ENCODE peak calls at places on chromosomes 11 and 22, in nine cellular contexts. One of them, this sample, is unnamed.
A peak's percentile ranks its signal among the peaks of the same experiment; 100 is the strongest.

GRCh38 chr11:88051386-88051785 is 123.9 kb downstream of the RAB38 start:
- DNase-seq in HCT116: no peak
- DNase-seq in esophagus squamous epithelium: no peak
- DNase-seq in ovary: no peak
- DNase-seq in A549: peak; percentile 17
- DNase-seq in psoas muscle: no peak
- DNase-seq in OCI-LY7: no peak
- DNase-seq in H9: no peak
- DNase-seq in aorta: no peak
- DNase-seq in this sample: peak; percentile 16

GRCh38 chr11:118057424-118058145 is 19.3 kb upstream of the TMPRSS4 start:
- DNase-seq in aorta: peak; percentile 59
- DNase-seq in esophagus squamous epithelium: no peak
- DNase-seq in H9: no peak
- DNase-seq in ovary: no peak
- DNase-seq in psoas muscle: no peak
- DNase-seq in A549: no peak
- DNase-seq in HCT116: no peak
- DNase-seq in OCI-LY7: no peak
- DNase-seq in this sample: no peak

GRCh38 chr22:47143249-47143938 is 380.9 kb downstream of the TBC1D22A start:
- DNase-seq in psoas muscle: no peak
- DNase-seq in esophagus squamous epithelium: no peak
- DNase-seq in A549: no peak
- DNase-seq in aorta: no peak
- DNase-seq in H9: no peak
- DNase-seq in HCT116: no peak
- DNase-seq in ovary: no peak
- DNase-seq in OCI-LY7: no peak
- DNase-seq in this sample: no peak

GRCh38 chr11:116580828-116581227 is 192.0 kb downstream of the BUD13 start:
- DNase-seq in HCT116: no peak
- DNase-seq in A549: no peak
- DNase-seq in aorta: no peak
- DNase-seq in ovary: no peak
- DNase-seq in OCI-LY7: no peak
- DNase-seq in psoas muscle: no peak
- DNase-seq in H9: peak; percentile 95
- DNase-seq in esophagus squamous epithelium: no peak
- DNase-seq in this sample: no peak

GRCh38 chr11:35751664-35752061 is 89.1 kb downstream of the TRIM44 start:
- DNase-seq in ovary: no peak
- DNase-seq in OCI-LY7: no peak
- DNase-seq in A549: no peak
- DNase-seq in HCT116: no peak
- DNase-seq in aorta: no peak
- DNase-seq in esophagus squamous epithelium: no peak
- DNase-seq in H9: no peak
- DNase-seq in psoas muscle: no peak
- DNase-seq in this sample: no peak

GRCh38 chr22:33811686-33812085 is 108.6 kb downstream of the LARGE1 start:
- DNase-seq in A549: no peak
- DNase-seq in H9: no peak
- DNase-seq in aorta: no peak
- DNase-seq in ovary: peak; percentile 40
- DNase-seq in psoas muscle: peak; percentile 57
- DNase-seq in HCT116: no peak
- DNase-seq in OCI-LY7: no peak
- DNase-seq in esophagus squamous epithelium: no peak
- DNase-seq in this sample: no peak

GRCh38 chr11:47359586-47359985 is 7.1 kb upstream of the MYBPC3 start:
- DNase-seq in A549: no peak
- DNase-seq in ovary: peak; percentile 30
- DNase-seq in psoas muscle: no peak
- DNase-seq in esophagus squamous epithelium: no peak
- DNase-seq in H9: no peak
- DNase-seq in OCI-LY7: no peak
- DNase-seq in aorta: no peak
- DNase-seq in HCT116: no peak
- DNase-seq in this sample: no peak

GRCh38 chr22:40383905-40384304 is 13.5 kb downstream of the SGSM3 start:
- DNase-seq in H9: no peak
- DNase-seq in aorta: no peak
- DNase-seq in esophagus squamous epithelium: no peak
- DNase-seq in ovary: no peak
- DNase-seq in psoas muscle: no peak
- DNase-seq in OCI-LY7: no peak
- DNase-seq in HCT116: no peak
- DNase-seq in A549: no peak
- DNase-seq in this sample: no peak

GRCh38 chr11:533586-534196 is 1.7 kb downstream of the HRAS start:
- DNase-seq in psoas muscle: no peak
- DNase-seq in A549: no peak
- DNase-seq in HCT116: no peak
- DNase-seq in ovary: no peak
- DNase-seq in aorta: peak; percentile 70
- DNase-seq in esophagus squamous epithelium: no peak
- DNase-seq in OCI-LY7: no peak
- DNase-seq in H9: no peak
- DNase-seq in this sample: no peak

GRCh38 chr11:111299111-111300026 is 1.0 kb downstream of the POU2AF3 start:
- DNase-seq in esophagus squamous epithelium: no peak
- DNase-seq in A549: peak; percentile 60
- DNase-seq in aorta: peak; percentile 93
- DNase-seq in H9: peak; percentile 66
- DNase-seq in OCI-LY7: no peak
- DNase-seq in psoas muscle: peak; percentile 73
- DNase-seq in ovary: peak; percentile 88
- DNase-seq in HCT116: no peak
- DNase-seq in this sample: no peak

GRCh38 chr22:38461057-38461413 is 6.0 kb upstream of the KCNJ4 start:
- DNase-seq in H9: no peak
- DNase-seq in OCI-LY7: no peak
- DNase-seq in A549: no peak
- DNase-seq in ovary: no peak
- DNase-seq in aorta: no peak
- DNase-seq in HCT116: no peak
- DNase-seq in esophagus squamous epithelium: no peak
- DNase-seq in psoas muscle: no peak
- DNase-seq in this sample: no peak

GRCh38 chr22:38461414-38462081 is 6.3 kb upstream of the KDELR3 start:
- DNase-seq in A549: peak; percentile 81
- DNase-seq in HCT116: peak; percentile 82
- DNase-seq in OCI-LY7: peak; percentile 80
- DNase-seq in aorta: peak; percentile 96
- DNase-seq in H9: peak; percentile 96
- DNase-seq in esophagus squamous epithelium: no peak
- DNase-seq in psoas muscle: peak; percentile 83
- DNase-seq in ovary: peak; percentile 84
- DNase-seq in this sample: peak; percentile 31

GRCh38 chr22:38464992-38465672 is 2.8 kb upstream of the KDELR3 start:
- DNase-seq in psoas muscle: no peak
- DNase-seq in H9: no peak
- DNase-seq in OCI-LY7: no peak
- DNase-seq in esophagus squamous epithelium: no peak
- DNase-seq in aorta: no peak
- DNase-seq in HCT116: no peak
- DNase-seq in ovary: no peak
- DNase-seq in A549: no peak
- DNase-seq in this sample: no peak

GRCh38 chr22:38465673-38466490 is 2.0 kb upstream of the KDELR3 start:
- DNase-seq in HCT116: no peak
- DNase-seq in esophagus squamous epithelium: no peak
- DNase-seq in A549: no peak
- DNase-seq in H9: no peak
- DNase-seq in psoas muscle: no peak
- DNase-seq in OCI-LY7: peak; percentile 48
- DNase-seq in aorta: peak; percentile 72
- DNase-seq in ovary: peak; percentile 21
- DNase-seq in this sample: no peak

GRCh38 chr22:38462960-38463784 is 4.7 kb upstream of the KDELR3 start:
- DNase-seq in psoas muscle: peak; percentile 34
- DNase-seq in HCT116: no peak
- DNase-seq in OCI-LY7: peak; percentile 62
- DNase-seq in aorta: peak; percentile 72
- DNase-seq in esophagus squamous epithelium: no peak
- DNase-seq in A549: no peak
- DNase-seq in H9: peak; percentile 78
- DNase-seq in ovary: no peak
- DNase-seq in this sample: no peak
- H3K27ac ChIP-seq in psoas muscle: no peak overlapping the region
- H3K27ac ChIP-seq in HCT116: no peak overlapping the region
- H3K27ac ChIP-seq in OCI-LY7: no peak overlapping the region
- H3K27ac ChIP-seq in aorta: no peak overlapping the region
- H3K27ac ChIP-seq in esophagus squamous epithelium: no peak overlapping the region
- H3K27ac ChIP-seq in A549: no peak overlapping the region
- H3K27ac ChIP-seq in H9: no peak overlapping the region
- H3K27ac ChIP-seq in ovary: no peak overlapping the region
- H3K27ac ChIP-seq in this sample: no peak overlapping the region

DNA sequence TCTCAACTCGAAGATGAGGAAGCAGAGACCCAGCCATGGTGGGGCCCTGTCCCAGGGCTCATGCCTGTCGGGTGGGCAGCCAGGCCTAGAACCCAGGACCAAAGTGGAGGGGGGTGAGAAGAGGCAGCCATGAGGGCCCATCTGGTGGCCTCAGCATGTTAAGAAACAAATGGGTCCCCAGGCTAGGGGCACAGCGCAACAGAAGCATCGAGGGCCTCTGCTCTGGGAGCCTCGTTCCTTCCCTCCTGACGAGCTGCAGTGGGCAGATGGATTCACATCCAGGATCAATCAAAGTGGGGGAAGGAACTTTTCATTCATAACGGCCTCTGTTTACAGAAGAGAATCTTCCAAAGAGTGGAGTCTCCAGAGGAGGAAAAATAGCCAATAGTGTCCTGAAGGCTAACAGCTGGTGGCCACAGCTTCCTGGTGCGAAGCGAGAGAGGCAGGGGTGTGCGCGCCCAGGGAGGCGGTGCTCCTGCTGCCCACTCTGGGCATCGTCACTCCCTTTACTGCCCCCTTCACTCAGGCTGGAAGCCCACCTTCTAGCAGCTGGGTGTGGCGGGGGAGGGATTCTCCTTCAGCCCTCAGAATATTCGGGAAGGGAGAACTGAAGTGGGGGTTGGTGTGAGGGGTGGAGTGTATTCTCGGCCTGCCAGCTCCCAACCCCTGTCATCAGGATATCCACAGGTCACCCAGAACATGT is 4.3 kb downstream of the CBX7 start:
- DNase-seq in aorta: peak; percentile 67
- DNase-seq in esophagus squamous epithelium: no peak
- DNase-seq in psoas muscle: peak; percentile 8
- DNase-seq in A549: no peak
- DNase-seq in OCI-LY7: no peak
- DNase-seq in ovary: peak; percentile 66
- DNase-seq in H9: no peak
- DNase-seq in HCT116: no peak
- DNase-seq in this sample: no peak
- H3K27ac ChIP-seq in aorta: peak overlapping the region; percentile 65
- H3K27ac ChIP-seq in esophagus squamous epithelium: peak overlapping the region; percentile 91
- H3K27ac ChIP-seq in psoas muscle: peak overlapping the region; percentile 94
- H3K27ac ChIP-seq in A549: no peak overlapping the region
- H3K27ac ChIP-seq in OCI-LY7: peak overlapping the region; percentile 20
- H3K27ac ChIP-seq in ovary: peak overlapping the region; percentile 97
- H3K27ac ChIP-seq in H9: no peak overlapping the region
- H3K27ac ChIP-seq in HCT116: no peak overlapping the region
- H3K27ac ChIP-seq in this sample: no peak overlapping the region

DNA sequence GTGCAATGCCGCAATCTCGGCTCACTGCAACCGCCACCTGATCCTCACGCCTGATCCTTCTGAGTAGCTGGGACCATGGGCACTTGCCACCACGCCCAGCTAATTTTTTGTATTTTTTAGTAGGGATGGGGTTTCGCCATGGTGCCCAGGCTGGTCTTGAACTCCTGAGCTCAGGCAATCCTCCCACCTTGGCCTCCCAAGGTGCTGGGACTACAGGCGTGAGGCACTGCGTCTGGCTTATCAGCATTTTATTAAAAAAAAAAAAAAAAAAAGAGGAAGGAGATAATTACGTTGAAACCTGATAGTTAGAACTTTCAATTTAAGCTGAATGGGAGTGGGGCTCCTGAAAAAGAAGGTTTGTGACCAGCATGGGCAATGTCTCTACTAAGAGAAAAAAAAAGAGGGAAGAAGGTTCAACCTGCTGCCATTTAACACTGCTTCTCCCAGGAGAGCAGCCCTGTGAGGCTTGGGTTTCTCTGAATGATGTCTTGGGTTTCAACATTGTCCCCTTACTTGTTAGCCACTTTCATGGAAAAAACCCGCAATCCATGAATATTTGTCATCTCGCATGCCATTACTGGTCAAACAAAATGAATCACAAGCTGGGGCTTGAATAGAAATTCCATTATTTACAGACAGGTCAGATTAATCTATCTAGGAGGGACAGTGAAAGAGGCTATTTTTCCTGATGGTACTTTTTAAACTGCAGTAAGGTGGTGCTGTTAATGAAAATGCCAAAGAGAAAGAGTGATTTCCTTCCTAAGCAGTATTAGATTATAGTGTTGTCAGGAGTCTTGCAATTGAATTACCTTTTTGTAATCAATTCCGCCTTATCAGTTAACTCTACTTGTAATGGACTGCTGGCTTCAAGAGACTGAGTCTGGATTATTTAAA is 72.5 kb downstream of the PACS1 start:
- DNase-seq in HCT116: peak; percentile 35
- DNase-seq in esophagus squamous epithelium: no peak
- DNase-seq in OCI-LY7: no peak
- DNase-seq in ovary: no peak
- DNase-seq in H9: no peak
- DNase-seq in aorta: no peak
- DNase-seq in psoas muscle: no peak
- DNase-seq in A549: peak; percentile 77
- DNase-seq in this sample: no peak
- H3K27ac ChIP-seq in HCT116: peak overlapping the region; percentile 63
- H3K27ac ChIP-seq in esophagus squamous epithelium: no peak overlapping the region
- H3K27ac ChIP-seq in OCI-LY7: no peak overlapping the region
- H3K27ac ChIP-seq in ovary: no peak overlapping the region
- H3K27ac ChIP-seq in H9: no peak overlapping the region
- H3K27ac ChIP-seq in aorta: no peak overlapping the region
- H3K27ac ChIP-seq in psoas muscle: no peak overlapping the region
- H3K27ac ChIP-seq in A549: peak overlapping the region; percentile 93
- H3K27ac ChIP-seq in this sample: peak overlapping the region; percentile 40

DNA sequence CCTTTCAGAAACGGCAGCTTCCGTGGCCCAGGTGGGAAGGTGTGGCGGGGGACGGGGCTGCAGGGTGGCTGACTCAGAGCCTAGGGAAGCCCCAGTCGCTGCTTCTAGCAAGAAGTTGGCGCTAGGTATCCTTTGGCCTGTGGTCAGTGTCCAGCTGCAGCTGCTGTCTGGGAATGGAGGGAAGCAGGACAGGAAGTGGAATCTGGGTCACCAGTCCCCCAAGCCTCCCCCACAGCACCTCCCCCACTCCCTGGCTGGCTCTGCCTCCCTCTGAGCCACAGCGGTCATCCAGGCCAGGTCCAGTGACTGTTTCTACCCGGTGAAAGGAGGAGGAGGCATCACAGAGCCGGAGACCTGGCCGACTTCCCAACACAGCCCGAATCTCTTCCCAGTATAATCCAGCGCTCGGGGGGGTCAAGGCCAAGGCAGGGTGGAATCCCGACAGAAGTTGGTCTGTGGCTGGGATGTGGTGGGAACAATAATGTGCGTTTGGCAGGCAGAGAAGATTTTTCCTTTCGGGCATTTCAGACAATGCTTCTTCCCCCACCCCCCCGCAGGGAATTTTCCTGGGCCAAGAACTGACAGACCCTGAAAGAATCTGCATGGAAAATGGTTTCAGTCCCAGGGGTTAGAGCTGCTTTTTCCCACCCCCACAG is 45.1 kb downstream of the C11orf96 start:
- DNase-seq in OCI-LY7: no peak
- DNase-seq in esophagus squamous epithelium: no peak
- DNase-seq in ovary: peak; percentile 99
- DNase-seq in A549: no peak
- DNase-seq in H9: no peak
- DNase-seq in HCT116: no peak
- DNase-seq in psoas muscle: peak; percentile 92
- DNase-seq in aorta: peak; percentile 96
- DNase-seq in this sample: no peak
- H3K27ac ChIP-seq in OCI-LY7: no peak overlapping the region
- H3K27ac ChIP-seq in esophagus squamous epithelium: peak overlapping the region; percentile 71
- H3K27ac ChIP-seq in ovary: peak overlapping the region; percentile 93
- H3K27ac ChIP-seq in A549: no peak overlapping the region
- H3K27ac ChIP-seq in H9: no peak overlapping the region
- H3K27ac ChIP-seq in HCT116: no peak overlapping the region
- H3K27ac ChIP-seq in psoas muscle: peak overlapping the region; percentile 72
- H3K27ac ChIP-seq in aorta: peak overlapping the region; percentile 70
- H3K27ac ChIP-seq in this sample: no peak overlapping the region